ENCODE peak calls at places on chromosomes 3 and 15, in nine cellular contexts. T is lower leg skin, X is uterus, N is IMR-90, M is right lobe of liver, K is GM12891, Q is A549, Z is erythroblast, E is ovary. C is an unnamed sample.

GRCh38 chr3:123749716-123750115 is 134.4 kb downstream of the MYLK start:
- DNase-seq in T (no peak), X (no peak), N (peak; percentile 95), M (no peak), K (no peak), Q (no peak), Z (no peak), E (no peak), C (no peak)

GRCh38 chr3:46946856-46947544 is 29.5 kb downstream of the CCDC12 start:
- DNase-seq in T (no peak), X (no peak), N (peak; percentile 31), M (no peak), K (no peak), Q (peak; percentile 34), Z (peak; percentile 87), E (no peak), C (peak; percentile 52)

GRCh38 chr3:88921986-88922385 is 185.4 kb upstream of the EPHA3 start:
- DNase-seq in T (no peak), X (no peak), N (no peak), M (no peak), K (no peak), Q (no peak), Z (no peak), E (no peak), C (no peak)

GRCh38 chr3:186261638-186262037 is 100.4 kb downstream of the DGKG start:
- DNase-seq in T (no peak), X (no peak), N (no peak), M (no peak), K (no peak), Q (no peak), Z (peak; percentile 24), E (no peak), C (no peak)

GRCh38 chr3:150798122-150798618 is 35.2 kb upstream of the SIAH2 start:
- DNase-seq in T (no peak), X (no peak), N (no peak), M (no peak), K (no peak), Q (no peak), Z (no peak), E (no peak), C (peak; percentile 10)

GRCh38 chr3:42300013-42300412 is 34.0 kb upstream of the CCK start:
- DNase-seq in T (no peak), X (no peak), N (peak; percentile 40), M (peak; percentile 49), K (no peak), Q (no peak), Z (peak; percentile 16), E (no peak), C (peak; percentile 48)

GRCh38 chr3:155418426-155418825 is 124.9 kb upstream of the STRIT1 start:
- DNase-seq in T (no peak), X (no peak), N (no peak), M (no peak), K (no peak), Q (no peak), Z (no peak), E (no peak), C (no peak)

GRCh38 chr15:34588046-34588674 is 4.7 kb upstream of the GOLGA8B start:
- DNase-seq in T (peak; percentile 63), X (peak; percentile 80), N (peak; percentile 80), M (peak; percentile 60), K (no peak), Q (peak; percentile 71), Z (peak; percentile 73), E (peak; percentile 81), C (peak; percentile 70)

GRCh38 chr3:28349397-28350000 is 875 bp upstream of the AZI2 start:
- DNase-seq in T (no peak), X (no peak), N (peak; percentile 4), M (no peak), K (no peak), Q (peak; percentile 5), Z (no peak), E (no peak), C (no peak)

GRCh38 chr15:36579792-36580431 is 486 bp downstream of the CDIN1 start:
- DNase-seq in T (peak; percentile 28), X (peak; percentile 37), N (no peak), M (no peak), K (peak; percentile 11), Q (no peak), Z (no peak), E (peak; percentile 39), C (peak; percentile 40)

GRCh38 chr3:170585008-170585936 is 603 bp downstream of the SLC7A14 start:
- DNase-seq in T (no peak), X (no peak), N (peak; percentile 11), M (no peak), K (no peak), Q (no peak), Z (no peak), E (no peak), C (no peak)

GRCh38 chr15:67897646-67898045 is 57.8 kb upstream of the RNU6-1 start:
- DNase-seq in T (no peak), X (no peak), N (no peak), M (no peak), K (no peak), Q (no peak), Z (no peak), E (no peak), C (no peak)

GRCh38 chr3:174247671-174248070 is 611.5 kb upstream of the NAALADL2 start:
- DNase-seq in T (no peak), X (no peak), N (no peak), M (no peak), K (no peak), Q (no peak), Z (no peak), E (no peak), C (no peak)

GRCh38 chr3:48398701-48399386 is 26.8 kb downstream of the FBXW12 start:
- DNase-seq in T (no peak), X (no peak), N (no peak), M (peak; percentile 47), K (no peak), Q (no peak), Z (no peak), E (no peak), C (no peak)

GRCh38 chr3:148723591-148723990 is 25.9 kb downstream of the AGTR1 start:
- DNase-seq in T (no peak), X (no peak), N (peak; percentile 90), M (no peak), K (no peak), Q (peak; percentile 14), Z (no peak), E (no peak), C (no peak)

GRCh38 chr3:81612768-81613167 is 148.7 kb downstream of the GBE1 start:
- DNase-seq in T (no peak), X (no peak), N (no peak), M (no peak), K (no peak), Q (no peak), Z (no peak), E (no peak), C (no peak)

GRCh38 chr15:54566654-54567053 is 588.4 kb downstream of the UNC13C start:
- DNase-seq in T (no peak), X (no peak), N (no peak), M (no peak), K (no peak), Q (no peak), Z (no peak), E (no peak), C (no peak)

GRCh38 chr15:52678036-52678467 is 1.1 kb downstream of the ATOSA start:
- DNase-seq in T (peak; percentile 72), X (peak; percentile 69), N (peak; percentile 65), M (peak; percentile 68), K (no peak), Q (peak; percentile 53), Z (peak; percentile 75), E (peak; percentile 62), C (peak; percentile 83)

GRCh38 chr15:79007066-79007465 is 62.2 kb upstream of the CTSH start:
- DNase-seq in T (peak; percentile 55), X (no peak), N (peak; percentile 50), M (no peak), K (no peak), Q (peak; percentile 52), Z (peak; percentile 67), E (no peak), C (peak; percentile 58)

GRCh38 chr3:14371573-14372474 is 30.6 kb upstream of the SLC6A6 start:
- DNase-seq in T (peak; percentile 71), X (peak; percentile 36), N (peak; percentile 31), M (peak; percentile 63), K (peak; percentile 53), Q (peak; percentile 79), Z (peak; percentile 92), E (no peak), C (peak; percentile 97)
- TF ChIP-seq POLR2A in T (no peak), X (no peak), N (no peak), M (no peak), K (no peak), Q (no peak), Z (no peak), E (no peak), C (peak; percentile 23)

DNA sequence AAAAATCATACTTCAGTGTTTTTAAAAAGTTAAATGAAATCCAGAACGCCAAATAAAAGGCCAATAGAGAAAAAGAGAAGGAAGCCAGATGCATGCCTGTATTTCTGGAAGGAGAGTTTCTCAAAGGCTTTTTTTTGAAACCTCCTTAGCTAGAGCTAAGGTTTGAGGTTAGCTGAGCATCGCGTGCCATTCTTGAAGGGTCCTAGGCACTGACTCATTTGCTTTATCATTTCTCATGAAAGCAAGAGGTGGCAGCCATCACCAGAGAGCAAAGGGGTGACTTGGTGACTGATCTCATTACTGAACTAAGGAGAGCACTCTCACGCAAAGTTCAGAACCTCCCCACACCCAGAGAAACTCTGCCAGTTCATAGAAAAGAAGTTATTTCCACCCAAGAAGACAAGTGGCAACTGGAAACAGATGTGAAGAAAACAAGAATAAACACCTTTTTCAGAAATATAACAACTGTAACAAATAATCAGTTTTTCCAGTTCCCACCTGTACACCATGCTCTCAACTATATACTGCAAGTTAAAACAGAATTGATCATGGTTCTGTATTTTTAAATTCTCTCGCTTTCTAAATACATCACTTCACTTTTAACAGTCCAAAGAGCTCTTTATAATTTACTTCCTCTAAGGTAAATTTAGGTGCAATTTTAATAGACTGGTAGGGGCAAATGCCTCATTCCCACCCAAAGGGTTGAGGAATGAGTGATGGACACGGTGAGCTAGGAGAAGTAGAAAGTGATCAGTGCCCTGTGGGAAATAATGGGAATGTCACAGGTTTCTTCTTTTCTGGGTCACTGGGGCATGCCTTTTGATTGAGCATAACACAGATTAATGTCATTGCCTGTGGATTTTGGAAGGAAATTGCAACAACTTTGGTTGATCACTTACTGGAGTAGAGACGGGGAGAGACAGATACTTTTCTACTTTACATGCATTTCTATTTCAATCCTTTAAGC is 24.7 kb downstream of the GPR15 start:
- DNase-seq in T (no peak), X (no peak), N (no peak), M (no peak), K (no peak), Q (no peak), Z (no peak), E (no peak), C (no peak)
- TF ChIP-seq POLR2A in T (no peak), X (no peak), N (no peak), M (no peak), K (peak; percentile 61), Q (no peak), Z (no peak), E (no peak), C (no peak)

GRCh38 chr15:51622269-51623180 is at the start of gene DMXL2:
- DNase-seq in T (peak; percentile 41), X (peak; percentile 83), N (peak; percentile 85), M (peak; percentile 91), K (peak; percentile 60), Q (peak; percentile 95), Z (peak; percentile 66), E (peak; percentile 84), C (peak; percentile 87)
- TF ChIP-seq POLR2A in T (no peak), X (peak; percentile 34), N (no peak), M (peak; percentile 55), K (peak; percentile 59), Q (peak; percentile 48), Z (no peak), E (no peak), C (no peak)

GRCh38 chr3:49650177-49650576 is 24.0 kb upstream of the APEH start:
- DNase-seq in T (no peak), X (no peak), N (no peak), M (no peak), K (no peak), Q (no peak), Z (no peak), E (no peak), C (no peak)
- TF ChIP-seq POLR2A in T (no peak), X (no peak), N (no peak), M (no peak), K (no peak), Q (no peak), Z (no peak), E (no peak), C (no peak)